ENCODE peak calls at places on chromosomes 1 and 21, in nine cellular contexts. Q is ascending aorta, M is transverse colon, R is cardiac muscle cell, F is lower lobe of right lung, T is small intestine, U is psoas muscle, N is esophagus squamous epithelium, Y is breast epithelium. V is an unnamed sample. For H3K27me3, H3K4me1 and H3K36me3, the result is how much of the 10 kb centered on the place peaks cover.

GRCh38 chr1:226154593-226154992 is 31.9 kb downstream of the ACBD3 start:
- DNase-seq in Q (no peak), M (no peak), R (no peak), F (no peak), T (no peak), U (no peak), N (no peak), Y (no peak), V (no peak)

GRCh38 chr1:201508809-201509208 is 1.9 kb upstream of the CSRP1 start:
- DNase-seq in Q (no peak), M (no peak), R (no peak), F (no peak), T (no peak), U (no peak), N (no peak), Y (no peak), V (no peak)

GRCh38 chr1:227785812-227786608 is 29.5 kb upstream of the PRSS38 start:
- DNase-seq in Q (no peak), M (no peak), R (no peak), F (no peak), T (no peak), U (peak), N (no peak), Y (peak), V (no peak)

GRCh38 chr1:158055854-158056253 is 62.4 kb downstream of the KIRREL1 start:
- DNase-seq in Q (no peak), M (no peak), R (no peak), F (no peak), T (no peak), U (no peak), N (no peak), Y (no peak), V (no peak)

GRCh38 chr1:9859252-9860014 is 35.7 kb upstream of the CLSTN1 start:
- DNase-seq in Q (no peak), M (no peak), R (peak), F (no peak), T (no peak), U (peak), N (no peak), Y (no peak), V (no peak)

GRCh38 chr1:153465728-153466625 is 5.5 kb upstream of the S100A7 start:
- DNase-seq in Q (no peak), M (peak), R (peak), F (peak), T (peak), U (peak), N (no peak), Y (no peak), V (peak)

GRCh38 chr1:219066631-219067349 is 106.9 kb upstream of the LYPLAL1 start:
- DNase-seq in Q (no peak), M (no peak), R (peak), F (no peak), T (no peak), U (no peak), N (no peak), Y (no peak), V (no peak)

GRCh38 chr1:156689035-156689959 is 12.1 kb upstream of the NES start:
- DNase-seq in Q (no peak), M (peak), R (peak), F (peak), T (peak), U (peak), N (no peak), Y (peak), V (peak)

GRCh38 chr1:56758135-56758534 is 61.1 kb downstream of the FYB2 start:
- DNase-seq in Q (no peak), M (peak), R (no peak), F (no peak), T (peak), U (peak), N (no peak), Y (no peak), V (peak)

GRCh38 chr1:222064388-222065201 is 322.7 kb upstream of the DUSP10 start:
- DNase-seq in Q (no peak), M (no peak), R (peak), F (no peak), T (no peak), U (no peak), N (no peak), Y (no peak), V (no peak)

GRCh38 chr1:156944268-156944667 is 23.8 kb downstream of the LRRC71 start:
- DNase-seq in Q (no peak), M (no peak), R (no peak), F (no peak), T (no peak), U (no peak), N (no peak), Y (no peak), V (no peak)

GRCh38 chr1:92831762-92832536 is at the start of gene RPL5:
- DNase-seq in Q (peak), M (peak), R (peak), F (peak), T (peak), U (peak), N (peak), Y (peak), V (peak)

GRCh38 chr1:98304888-98305287 is 356.6 kb upstream of the SNX7 start:
- DNase-seq in Q (no peak), M (no peak), R (peak), F (no peak), T (no peak), U (no peak), N (no peak), Y (no peak), V (no peak)

GRCh38 chr1:198330982-198331620 is 174.3 kb downstream of the NEK7 start:
- DNase-seq in Q (no peak), M (no peak), R (no peak), F (no peak), T (no peak), U (no peak), N (no peak), Y (no peak), V (no peak)

GRCh38 chr21:31426235-31426797 is 82.3 kb upstream of the TIAM1 start:
- DNase-seq in Q (no peak), M (no peak), R (no peak), F (no peak), T (no peak), U (no peak), N (no peak), Y (no peak), V (no peak)

GRCh38 chr1:155241851-155242264 is 13.4 kb downstream of the ENTREP3 start:
- DNase-seq in Q (no peak), M (no peak), R (no peak), F (no peak), T (no peak), U (no peak), N (no peak), Y (no peak), V (no peak)

GRCh38 chr1:224406216-224406615 is 28.4 kb downstream of the WDR26 start:
- DNase-seq in Q (no peak), M (no peak), R (no peak), F (no peak), T (no peak), U (no peak), N (no peak), Y (no peak), V (no peak)

GRCh38 chr1:84361796-84362195 is 36.5 kb upstream of the DNASE2B start:
- DNase-seq in Q (no peak), M (peak), R (no peak), F (no peak), T (peak), U (no peak), N (no peak), Y (no peak), V (no peak)

GRCh38 chr21:44306926-44307687 is 7.3 kb downstream of the PFKL start:
- DNase-seq in Q (no peak), M (no peak), R (no peak), F (no peak), T (no peak), U (no peak), N (no peak), Y (no peak), V (no peak)

GRCh38 chr21:14600569-14601308 is 54.6 kb upstream of the SAMSN1 start:
- DNase-seq in Q (no peak), M (no peak), R (peak), F (no peak), T (no peak), U (no peak), N (no peak), Y (no peak), V (no peak)

GRCh38 chr1:52057245-52057644 is 1.1 kb downstream of the BTF3L4 start:
- DNase-seq in Q (no peak), M (no peak), R (no peak), F (no peak), T (no peak), U (no peak), N (no peak), Y (no peak), V (no peak)

GRCh38 chr1:1924378-1924777 is 5.3 kb upstream of the TMEM52 start:
- DNase-seq in Q (no peak), M (peak), R (no peak), F (no peak), T (peak), U (no peak), N (no peak), Y (no peak), V (no peak)

GRCh38 chr1:172380441-172381244 is 39.8 kb upstream of the C1orf105 start:
- DNase-seq in Q (no peak), M (no peak), R (peak), F (no peak), T (peak), U (no peak), N (no peak), Y (no peak), V (no peak)

GRCh38 chr21:43352568-43353281 is 74.2 kb downstream of the SIK1 start:
- DNase-seq in Q (no peak), M (peak), R (no peak), F (no peak), T (no peak), U (no peak), N (no peak), Y (no peak), V (no peak)

GRCh38 chr1:156833598-156833997 is 16.9 kb upstream of the SH2D2A start:
- DNase-seq in Q (no peak), M (no peak), R (no peak), F (no peak), T (no peak), U (no peak), N (no peak), Y (no peak), V (no peak)

GRCh38 chr1:170967042-170967910 is 31.9 kb downstream of the MROH9 start:
- DNase-seq in Q (no peak), M (no peak), R (peak), F (no peak), T (peak), U (no peak), N (no peak), Y (no peak), V (peak)

GRCh38 chr21:42063578-42064521 is 7.3 kb upstream of the UMODL1 start:
- DNase-seq in Q (no peak), M (peak), R (no peak), F (peak), T (peak), U (no peak), N (no peak), Y (no peak), V (no peak)

GRCh38 chr1:27979151-27979858 is 19.5 kb downstream of the XKR8 start:
- DNase-seq in Q (no peak), M (no peak), R (peak), F (no peak), T (peak), U (no peak), N (no peak), Y (no peak), V (no peak)

GRCh38 chr21:44970766-44971671 is 31.2 kb downstream of the SLX9 start:
- DNase-seq in Q (no peak), M (no peak), R (no peak), F (no peak), T (no peak), U (no peak), N (no peak), Y (no peak), V (no peak)

GRCh38 chr1:160521554-160521953 is 1.5 kb downstream of the SLAMF6 start:
- DNase-seq in Q (no peak), M (no peak), R (no peak), F (no peak), T (no peak), U (no peak), N (no peak), Y (no peak), V (no peak)

GRCh38 chr1:228341814-228342626 is 64.6 kb downstream of the TRIM11 start:
- DNase-seq in Q (no peak), M (peak), R (no peak), F (peak), T (peak), U (peak), N (no peak), Y (peak), V (no peak)

GRCh38 chr21:37233551-37234146 is 33.5 kb downstream of the VPS26C start:
- DNase-seq in Q (no peak), M (no peak), R (no peak), F (no peak), T (no peak), U (no peak), N (no peak), Y (no peak), V (no peak)

GRCh38 chr1:53681647-53682368 is 57.2 kb downstream of the GLIS1 start:
- DNase-seq in Q (no peak), M (peak), R (peak), F (no peak), T (peak), U (peak), N (no peak), Y (peak), V (peak)

GRCh38 chr1:30936541-30937171 is 28.1 kb upstream of the SDC3 start:
- DNase-seq in Q (no peak), M (no peak), R (no peak), F (no peak), T (no peak), U (no peak), N (no peak), Y (no peak), V (no peak)

GRCh38 chr1:56508523-56508983 is 70.8 kb downstream of the PLPP3 start:
- DNase-seq in Q (no peak), M (peak), R (peak), F (peak), T (peak), U (peak), N (no peak), Y (no peak), V (peak)

GRCh38 chr1:203128691-203129500 is 1.4 kb downstream of the ADORA1 start:
- DNase-seq in Q (no peak), M (peak), R (no peak), F (no peak), T (no peak), U (no peak), N (no peak), Y (peak), V (no peak)

GRCh38 chr1:31122101-31122735 is 56.7 kb upstream of the PUM1 start:
- DNase-seq in Q (no peak), M (no peak), R (no peak), F (no peak), T (no peak), U (no peak), N (no peak), Y (no peak), V (no peak)

GRCh38 chr1:225745231-225745630 is 32.4 kb upstream of the SRP9 start:
- DNase-seq in Q (no peak), M (no peak), R (no peak), F (no peak), T (no peak), U (no peak), N (no peak), Y (no peak), V (no peak)

GRCh38 chr1:32900956-32901822 is at the start of gene TMEM54:
- DNase-seq in Q (no peak), M (peak), R (no peak), F (peak), T (peak), U (peak), N (no peak), Y (no peak), V (peak)

GRCh38 chr1:37622131-37622530 is 12.6 kb downstream of the RSPO1 start:
- DNase-seq in Q (no peak), M (no peak), R (no peak), F (no peak), T (no peak), U (no peak), N (no peak), Y (no peak), V (no peak)

GRCh38 chr1:37616330-37616729 is 18.4 kb downstream of the RSPO1 start:
- DNase-seq in Q (no peak), M (no peak), R (no peak), F (no peak), T (no peak), U (no peak), N (no peak), Y (no peak), V (no peak)

GRCh38 chr1:37620707-37621106 is 14.0 kb downstream of the RSPO1 start:
- DNase-seq in Q (no peak), M (no peak), R (no peak), F (no peak), T (no peak), U (no peak), N (no peak), Y (no peak), V (no peak)

DNA sequence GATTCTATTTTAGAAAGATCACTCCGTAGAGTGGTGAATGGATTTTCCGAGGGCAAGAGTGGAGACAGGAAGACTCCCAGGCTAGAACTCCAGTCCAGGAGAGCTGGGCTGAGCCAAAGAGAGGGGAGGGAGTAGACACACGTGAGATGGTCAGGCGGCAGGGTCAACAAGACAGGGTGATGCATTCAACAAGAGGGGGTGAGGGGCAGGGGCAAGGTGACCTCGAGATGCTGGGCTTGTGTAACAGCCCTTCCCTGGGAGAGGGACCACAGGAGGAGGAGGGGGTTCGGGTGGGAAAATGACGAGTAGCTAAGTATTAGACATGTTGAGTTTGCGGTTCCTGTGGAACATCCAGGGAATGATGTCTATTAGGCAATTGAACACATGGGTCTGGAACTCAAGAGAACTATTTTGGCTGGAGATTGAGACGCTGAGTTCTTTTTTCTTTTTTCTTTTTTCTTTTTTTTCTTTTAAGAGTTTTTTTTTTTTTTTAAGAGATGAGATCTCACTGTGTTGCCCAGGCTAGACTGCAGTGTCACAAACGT is 13.3 kb downstream of the RSPO1 start:
- DNase-seq in Q (no peak), M (no peak), R (no peak), F (no peak), T (no peak), U (no peak), N (no peak), Y (no peak), V (no peak)
- H3K27me3 ChIP-seq in Q (under half), M (under half), R (half or more), F (under half), T (under half), U (under half), N (under half), Y (under half), V (half or more)

GRCh38 chr1:8439015-8439702 is 121.2 kb downstream of the SLC45A1 start:
- DNase-seq in Q (peak), M (peak), R (peak), F (peak), T (peak), U (peak), N (no peak), Y (peak), V (peak)
- H3K4me1 ChIP-seq in Q (under half), M (under half), R (under half), F (under half), T (under half), U (under half), N (under half), Y (under half), V (under half)

GRCh38 chr1:91707114-91707889 is 178.6 kb downstream of the TGFBR3 start:
- DNase-seq in Q (no peak), M (no peak), R (no peak), F (no peak), T (no peak), U (no peak), N (no peak), Y (no peak), V (peak)
- H3K36me3 ChIP-seq in Q (under half), M (under half), R (under half), F (half or more), T (under half), U (under half), N (under half), Y (under half), V (half or more)

GRCh38 chr1:25651824-25652741 is 35.5 kb downstream of the MAN1C1 start:
- DNase-seq in Q (no peak), M (no peak), R (no peak), F (no peak), T (no peak), U (peak), N (no peak), Y (no peak), V (no peak)

GRCh38 chr1:25650219-25650576 is 33.6 kb downstream of the MAN1C1 start:
- DNase-seq in Q (no peak), M (no peak), R (no peak), F (no peak), T (no peak), U (no peak), N (no peak), Y (no peak), V (no peak)

GRCh38 chr1:25649505-25650218 is 33.1 kb downstream of the MAN1C1 start:
- DNase-seq in Q (no peak), M (no peak), R (no peak), F (no peak), T (no peak), U (no peak), N (no peak), Y (no peak), V (no peak)

GRCh38 chr1:25649041-25649440 is 32.5 kb downstream of the MAN1C1 start:
- DNase-seq in Q (no peak), M (no peak), R (no peak), F (no peak), T (no peak), U (no peak), N (no peak), Y (no peak), V (no peak)

GRCh38 chr1:25651036-25651640 is 34.5 kb downstream of the MAN1C1 start:
- DNase-seq in Q (no peak), M (no peak), R (no peak), F (no peak), T (no peak), U (no peak), N (no peak), Y (no peak), V (no peak)
- H3K27me3 ChIP-seq in Q (under half), M (under half), R (under half), F (under half), T (under half), U (under half), N (under half), Y (under half), V (under half)

GRCh38 chr1:42935313-42935624 is 23.4 kb downstream of the SLC2A1 start:
- DNase-seq in Q (no peak), M (peak), R (no peak), F (peak), T (no peak), U (no peak), N (no peak), Y (peak), V (no peak)
- H3K4me1 ChIP-seq in Q (under half), M (half or more), R (under half), F (half or more), T (under half), U (under half), N (half or more), Y (under half), V (under half)

DNA sequence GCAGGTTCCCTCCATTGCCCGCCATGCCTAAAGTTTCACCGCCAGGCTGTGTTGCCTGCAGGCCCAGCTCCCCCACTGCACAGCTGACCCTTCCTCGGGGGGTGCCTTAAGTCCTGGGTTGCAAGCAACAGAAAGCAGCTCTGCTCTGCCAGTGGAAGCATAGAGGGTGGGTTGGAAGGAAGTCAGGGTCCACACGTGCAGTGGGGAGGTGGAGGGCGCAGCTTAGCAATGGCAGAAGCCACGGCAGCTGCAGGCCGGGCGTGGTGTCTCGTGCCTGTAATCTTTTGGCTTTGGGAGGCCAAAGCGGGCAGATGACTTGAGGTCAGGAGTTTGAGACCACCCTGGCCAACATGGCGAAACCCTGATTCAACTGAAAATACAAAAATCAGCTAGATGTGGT is 106.3 kb upstream of the TMEM51 start:
- DNase-seq in Q (no peak), M (no peak), R (no peak), F (no peak), T (no peak), U (no peak), N (no peak), Y (no peak), V (no peak)
- H3K36me3 ChIP-seq in Q (under half), M (under half), R (under half), F (under half), T (under half), U (under half), N (under half), Y (under half), V (under half)